ENCODE peak calls at places on chromosomes 5 and 9, in seven cellular contexts. W, P, B, T, D, C and H are unnamed samples. For H3K79me1, the result is how much of the 10 kb centered on the place peaks cover.

GRCh38 chr9:20043035-20043434 is 254.2 kb upstream of the SLC24A2 start:
- DNase-seq in W (no peak), P (no peak), B (no peak), T (no peak), D (no peak), C (no peak), H (no peak)

GRCh38 chr9:115207003-115207837 is 89.3 kb upstream of the TNC start:
- DNase-seq in W (peak), P (no peak), B (peak), T (peak), D (no peak), C (no peak), H (peak)

GRCh38 chr9:76926324-76926731 is 20.4 kb upstream of the PRUNE2 start:
- DNase-seq in W (peak), P (no peak), B (peak), T (no peak), D (no peak), C (no peak), H (no peak)

GRCh38 chr5:132787076-132787475 is 10.0 kb upstream of the SEPTIN8 start:
- DNase-seq in W (peak), P (no peak), B (no peak), T (no peak), D (no peak), C (no peak), H (no peak)

GRCh38 chr5:154606675-154607321 is 128.8 kb upstream of the HAND1 start:
- DNase-seq in W (no peak), P (no peak), B (peak), T (no peak), D (no peak), C (no peak), H (no peak)

GRCh38 chr5:33513786-33514185 is 73.0 kb downstream of the TARS1 start:
- DNase-seq in W (no peak), P (no peak), B (no peak), T (no peak), D (no peak), C (no peak), H (no peak)

GRCh38 chr5:37838933-37839341 is 904 bp downstream of the GDNF start:
- DNase-seq in W (no peak), P (peak), B (no peak), T (no peak), D (peak), C (no peak), H (peak)

GRCh38 chr9:133167769-133168168 is 4.1 kb upstream of the GBGT1 start:
- DNase-seq in W (no peak), P (no peak), B (no peak), T (no peak), D (no peak), C (no peak), H (no peak)

GRCh38 chr5:150556106-150556505 is 48.2 kb downstream of the NDST1 start:
- DNase-seq in W (no peak), P (no peak), B (no peak), T (no peak), D (no peak), C (no peak), H (no peak)

GRCh38 chr5:52783226-52783959 is 4.3 kb upstream of the ITGA1 start:
- DNase-seq in W (no peak), P (no peak), B (no peak), T (no peak), D (no peak), C (no peak), H (no peak)

GRCh38 chr9:132631280-132631679 is 38.5 kb downstream of the DDX31 start:
- DNase-seq in W (peak), P (no peak), B (peak), T (peak), D (no peak), C (no peak), H (no peak)

GRCh38 chr9:136016221-136016881 is 55.2 kb upstream of the UBAC1 start:
- DNase-seq in W (no peak), P (no peak), B (no peak), T (no peak), D (peak), C (no peak), H (no peak)

GRCh38 chr5:123855630-123856029 is 343.7 kb downstream of the CSNK1G3 start:
- DNase-seq in W (no peak), P (no peak), B (no peak), T (no peak), D (no peak), C (no peak), H (no peak)

GRCh38 chr9:17272510-17272909 is 137.7 kb downstream of the CNTLN start:
- DNase-seq in W (no peak), P (no peak), B (no peak), T (peak), D (no peak), C (no peak), H (no peak)

GRCh38 chr5:132406144-132406783 is 36.8 kb downstream of the SLC22A5 start:
- DNase-seq in W (no peak), P (no peak), B (no peak), T (no peak), D (no peak), C (no peak), H (no peak)

GRCh38 chr9:33082538-33083326 is 6.3 kb upstream of the SMU1 start:
- DNase-seq in W (no peak), P (no peak), B (no peak), T (no peak), D (no peak), C (no peak), H (no peak)

GRCh38 chr5:90293931-90294330 is 115.6 kb downstream of the CETN3 start:
- DNase-seq in W (peak), P (no peak), B (no peak), T (peak), D (peak), C (no peak), H (peak)

GRCh38 chr9:134602547-134603362 is 38.8 kb upstream of the COL5A1 start:
- DNase-seq in W (peak), P (no peak), B (peak), T (peak), D (peak), C (no peak), H (peak)

GRCh38 chr9:137281345-137282116 is 4.0 kb downstream of the TOR4A start:
- DNase-seq in W (no peak), P (peak), B (no peak), T (no peak), D (peak), C (peak), H (peak)

GRCh38 chr5:108303611-108304010 is 78.3 kb downstream of the FBXL17 start:
- DNase-seq in W (peak), P (no peak), B (no peak), T (no peak), D (no peak), C (no peak), H (no peak)

GRCh38 chr5:33641722-33642505 is 201.1 kb downstream of the TARS1 start:
- DNase-seq in W (peak), P (no peak), B (no peak), T (peak), D (no peak), C (no peak), H (peak)

GRCh38 chr5:154356256-154356655 is 89.5 kb upstream of the SAP30L start:
- DNase-seq in W (peak), P (no peak), B (peak), T (no peak), D (no peak), C (no peak), H (no peak)

DNA sequence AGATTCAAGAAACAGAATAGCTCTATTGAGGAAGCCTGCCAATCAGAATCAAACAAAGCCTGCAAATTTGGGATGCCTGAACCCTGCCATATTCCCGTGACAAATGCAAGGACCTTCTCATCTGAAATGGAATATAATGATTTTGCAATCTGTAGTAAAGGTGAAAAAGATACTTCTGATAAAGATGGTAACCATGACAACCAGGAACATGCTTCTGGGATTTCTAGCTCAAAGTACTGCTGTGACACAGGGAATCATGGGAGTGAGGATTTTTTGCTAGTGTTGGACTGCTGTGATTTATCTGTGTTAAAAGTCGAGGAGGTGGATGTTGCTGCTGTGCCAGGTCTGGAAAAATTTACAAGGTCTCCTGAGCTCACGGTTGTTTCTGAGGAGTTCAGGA is 33.4 kb downstream of the AOPEP start:
- DNase-seq in W (no peak), P (no peak), B (no peak), T (no peak), D (no peak), C (no peak), H (no peak)
- H4K8ac ChIP-seq in W (no peak), P (no peak), B (no peak), T (no peak), D (no peak), C (no peak), H (no peak)

GRCh38 chr5:73944581-73944980 is 318.6 kb downstream of the ARHGEF28 start:
- DNase-seq in W (no peak), P (no peak), B (no peak), T (no peak), D (no peak), C (no peak), H (no peak)
- H3K79me1 ChIP-seq in W (under half), P (under half), B (under half), T (under half), D (under half), C (under half), H (under half)

GRCh38 chr5:147046226-147046625 is 167.7 kb upstream of the PPP2R2B start:
- DNase-seq in W (no peak), P (no peak), B (no peak), T (peak), D (no peak), C (no peak), H (peak)
- H4K8ac ChIP-seq in W (no peak), P (no peak), B (no peak), T (no peak), D (no peak), C (no peak), H (no peak)

DNA sequence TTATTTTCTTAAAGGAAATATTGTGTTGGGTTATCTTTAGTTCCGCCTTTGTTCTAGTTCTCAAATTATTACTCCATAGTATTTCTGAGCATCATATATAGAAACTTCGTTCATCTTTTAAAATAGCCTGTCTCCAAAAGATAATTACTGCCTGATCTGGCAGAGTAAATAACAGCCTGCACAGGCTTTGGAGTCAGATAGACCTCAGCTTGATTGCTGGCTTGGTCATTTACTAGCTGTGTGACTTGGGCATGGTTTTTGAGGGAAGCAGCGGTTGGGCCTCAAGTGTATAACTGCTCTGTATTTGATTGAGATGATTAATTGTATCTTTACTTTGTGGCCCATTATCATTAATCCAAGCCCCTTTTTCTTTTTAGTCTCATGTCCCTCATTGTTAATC is 50.1 kb downstream of the FBXO38 start:
- DNase-seq in W (no peak), P (no peak), B (no peak), T (no peak), D (no peak), C (no peak), H (no peak)
- H3K79me1 ChIP-seq in W (under half), P (under half), B (under half), T (under half), D (under half), C (under half), H (under half)

GRCh38 chr5:156522651-156523529 is 195.9 kb downstream of the SGCD start:
- DNase-seq in W (no peak), P (no peak), B (no peak), T (no peak), D (no peak), C (no peak), H (no peak)
- H4K8ac ChIP-seq in W (no peak), P (no peak), B (no peak), T (no peak), D (no peak), C (no peak), H (no peak)